ENCODE peak calls at places on chromosomes 1 and 21, in nine cellular contexts. G is suprapubic skin, A is cardiac muscle cell, J is ovary, P is mucosa of descending colon, R is heart right ventricle, I is psoas muscle, O is WERI-Rb-1, T is fibroblast of lung. F is an unnamed sample.

GRCh38 chr1:209046058-209046417 is 537.5 kb upstream of the CAMK1G start:
- DNase-seq in A (no peak), I (no peak), P (no peak), J (no peak), R (no peak), G (no peak), O (no peak), T (no peak), F (no peak)

GRCh38 chr1:169048043-169048442 is 58.4 kb upstream of the ATP1B1 start:
- DNase-seq in O (no peak), G (no peak), J (no peak), I (no peak), P (no peak), T (no peak), A (no peak), R (no peak), F (peak)

GRCh38 chr1:3042481-3042880 is 21.2 kb downstream of the ACTRT2 start:
- DNase-seq in P (no peak), J (no peak), R (no peak), I (no peak), G (peak), T (no peak), O (peak), A (no peak), F (no peak)

GRCh38 chr1:39410915-39411436 is 80.5 kb upstream of the BMP8A start:
- DNase-seq in T (peak), A (peak), O (peak), G (peak), J (peak), R (peak), I (peak), P (peak), F (peak)

GRCh38 chr1:87284456-87285240 is 44.0 kb upstream of the LMO4 start:
- DNase-seq in R (no peak), T (peak), I (no peak), P (no peak), O (no peak), J (no peak), A (no peak), G (no peak), F (no peak)

GRCh38 chr1:220915117-220915440 is 35.8 kb downstream of the HLX start:
- DNase-seq in T (no peak), A (no peak), O (no peak), R (no peak), P (no peak), I (no peak), J (no peak), G (no peak), F (no peak)

GRCh38 chr21:45152265-45152746 is 77.9 kb downstream of the ADARB1 start:
- DNase-seq in G (no peak), R (no peak), J (no peak), A (no peak), P (peak), I (no peak), T (peak), O (peak), F (no peak)

GRCh38 chr21:28790335-28790734 is 202.3 kb downstream of the LTN1 start:
- DNase-seq in P (no peak), R (no peak), T (no peak), G (no peak), I (no peak), J (no peak), A (no peak), O (no peak), F (no peak)

GRCh38 chr1:57492846-57493245 is 69.0 kb upstream of the DAB1 start:
- DNase-seq in T (no peak), O (peak), P (no peak), R (no peak), A (no peak), J (no peak), I (no peak), G (no peak), F (no peak)

GRCh38 chr1:55534565-55535091 is 319.5 kb upstream of the USP24 start:
- DNase-seq in A (no peak), J (no peak), G (no peak), R (no peak), T (no peak), P (no peak), I (no peak), O (no peak), F (no peak)

GRCh38 chr1:96863449-96863848 is 141.9 kb downstream of the PTBP2 start:
- DNase-seq in T (no peak), R (no peak), J (no peak), P (no peak), A (peak), O (no peak), G (no peak), I (no peak), F (no peak)

GRCh38 chr1:54978528-54979326 is 1.7 kb upstream of the TMEM61 start:
- DNase-seq in O (no peak), J (no peak), I (no peak), T (no peak), R (no peak), P (no peak), G (peak), A (no peak), F (no peak)

GRCh38 chr21:46146856-46147255 is 8.5 kb downstream of the FTCD start:
- DNase-seq in T (no peak), G (no peak), A (no peak), R (no peak), J (peak), I (no peak), O (no peak), P (peak), F (no peak)

GRCh38 chr21:35156293-35156976 is 107.3 kb upstream of the RUNX1 start:
- DNase-seq in G (no peak), J (no peak), A (no peak), P (no peak), T (no peak), O (no peak), I (no peak), R (no peak), F (no peak)

GRCh38 chr1:224067621-224068457 is 46.1 kb upstream of the FBXO28 start:
- DNase-seq in J (no peak), P (no peak), G (no peak), R (no peak), A (no peak), O (no peak), T (peak), I (no peak), F (peak)

GRCh38 chr1:152034654-152035405 is 2.0 kb downstream of the S100A11 start:
- DNase-seq in T (peak), A (peak), O (peak), I (no peak), R (peak), P (peak), G (no peak), J (no peak), F (peak)

GRCh38 chr1:220315070-220315839 is 43.0 kb upstream of the RAB3GAP2 start:
- DNase-seq in T (no peak), I (no peak), J (no peak), O (no peak), A (no peak), P (no peak), G (no peak), R (no peak), F (peak)

GRCh38 chr1:169689395-169689794 is 22.0 kb downstream of the SELL start:
- DNase-seq in G (no peak), O (peak), R (no peak), P (no peak), I (no peak), T (no peak), A (no peak), J (no peak), F (no peak)

GRCh38 chr1:156103521-156103947 is 11.0 kb upstream of the LMNA start:
- DNase-seq in I (peak), A (peak), O (no peak), J (peak), T (peak), P (peak), R (no peak), G (peak), F (peak)

GRCh38 chr1:168202941-168203654 is 22.7 kb upstream of the SFT2D2 start:
- DNase-seq in P (no peak), O (no peak), A (peak), G (no peak), T (peak), R (no peak), J (no peak), I (no peak), F (peak)

GRCh38 chr1:233376711-233377110 is 49.2 kb downstream of the MAP3K21 start:
- DNase-seq in R (no peak), J (no peak), O (no peak), A (no peak), P (no peak), I (no peak), G (no peak), T (no peak), F (no peak)

GRCh38 chr1:71828431-71829012 is 453.8 kb downstream of the NEGR1 start:
- DNase-seq in T (no peak), A (no peak), R (no peak), O (no peak), G (no peak), P (no peak), I (no peak), J (no peak), F (no peak)

GRCh38 chr1:119673171-119673940 is 25.3 kb upstream of the ZNF697 start:
- DNase-seq in R (no peak), T (peak), P (no peak), J (no peak), O (no peak), G (no peak), I (no peak), A (peak), F (peak)

GRCh38 chr1:204171751-204172178 is 5.6 kb upstream of the REN start:
- DNase-seq in O (no peak), R (no peak), T (peak), P (no peak), A (peak), G (no peak), I (no peak), J (no peak), F (peak)

GRCh38 chr21:42997053-42997452 is 22.7 kb downstream of the PKNOX1 start:
- DNase-seq in R (peak), G (no peak), J (peak), I (no peak), P (no peak), O (no peak), A (peak), T (peak), F (peak)

GRCh38 chr1:64471218-64471719 is 1.3 kb downstream of the CACHD1 start:
- DNase-seq in G (no peak), J (peak), T (peak), A (peak), R (peak), I (peak), O (peak), P (peak), F (peak)

GRCh38 chr1:12619396-12620141 is 1.6 kb upstream of the DHRS3 start:
- DNase-seq in O (peak), T (peak), P (peak), R (peak), I (peak), A (peak), G (peak), J (peak), F (peak)

GRCh38 chr1:64295566-64295965 is 92.1 kb downstream of the UBE2U start:
- DNase-seq in T (peak), A (no peak), J (no peak), R (no peak), G (no peak), I (no peak), P (no peak), O (no peak), F (no peak)

GRCh38 chr1:6273380-6273891 is 12.5 kb upstream of the GPR153 start:
- DNase-seq in T (peak), O (no peak), R (no peak), I (no peak), G (no peak), P (no peak), A (peak), J (no peak), F (peak)

GRCh38 chr1:230552880-230553279 is 89.4 kb upstream of the COG2 start:
- DNase-seq in R (no peak), O (no peak), P (no peak), A (no peak), J (no peak), G (no peak), I (no peak), T (no peak), F (no peak)
- H3K4me3 ChIP-seq in R (no peak), O (no peak), P (no peak), A (no peak), J (no peak), G (no peak), I (no peak), T (no peak), F (no peak)

DNA sequence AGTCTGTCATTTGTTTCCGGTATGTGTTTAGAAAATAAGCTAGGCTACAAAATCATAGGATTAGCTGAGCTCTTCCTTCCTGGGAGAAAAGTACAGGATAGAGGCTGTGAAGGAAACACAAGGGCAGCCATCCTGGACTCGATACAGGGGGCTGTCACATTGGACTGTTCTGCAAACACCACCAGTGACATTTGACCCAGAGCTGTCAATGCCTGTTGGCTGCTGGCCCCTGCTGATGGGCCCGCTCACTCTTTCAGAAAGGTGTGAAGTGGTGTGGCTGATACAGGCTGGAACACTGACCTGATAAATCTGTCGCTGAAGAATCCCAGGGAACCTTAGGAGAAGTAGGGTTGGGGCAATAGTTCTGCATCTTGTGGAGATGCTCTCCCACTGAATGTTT is 183.1 kb downstream of the RHOU start:
- DNase-seq in J (no peak), R (no peak), A (no peak), T (no peak), P (no peak), I (no peak), G (no peak), O (no peak), F (no peak)
- TF ChIP-seq CTCF in J (no peak), R (no peak), A (no peak), T (no peak), P (no peak), I (no peak), G (no peak), O (no peak), F (no peak)

GRCh38 chr1:109239580-109240068 is 9.7 kb upstream of the CELSR2 start:
- DNase-seq in R (no peak), T (peak), O (peak), P (no peak), G (peak), A (peak), I (no peak), J (no peak), F (peak)
- H3K4me3 ChIP-seq in R (no peak), T (no peak), O (no peak), P (no peak), G (no peak), A (no peak), I (no peak), J (no peak), F (peak)

GRCh38 chr1:53622531-53622930 is 116.4 kb downstream of the GLIS1 start:
- DNase-seq in P (no peak), I (no peak), A (no peak), O (no peak), G (peak), J (no peak), R (no peak), T (no peak), F (no peak)
- TF ChIP-seq CTCF in P (no peak), I (no peak), A (no peak), O (no peak), G (no peak), J (no peak), R (no peak), T (no peak), F (no peak)

GRCh38 chr1:9655836-9656235 is 4.3 kb downstream of the PIK3CD start:
- DNase-seq in R (no peak), G (no peak), O (no peak), P (no peak), A (no peak), T (no peak), I (no peak), J (no peak), F (no peak)

GRCh38 chr1:9655127-9655723 is 3.7 kb downstream of the PIK3CD start:
- DNase-seq in I (no peak), O (no peak), T (no peak), P (no peak), A (no peak), J (no peak), G (no peak), R (no peak), F (no peak)

GRCh38 chr1:9659328-9659727 is 7.8 kb downstream of the PIK3CD start:
- DNase-seq in T (peak), A (peak), I (no peak), O (no peak), P (no peak), G (no peak), R (no peak), J (no peak), F (peak)

GRCh38 chr1:9657521-9658032 is 6.0 kb downstream of the PIK3CD start:
- DNase-seq in G (no peak), T (no peak), O (no peak), J (no peak), A (no peak), R (no peak), I (no peak), P (no peak), F (no peak)

GRCh38 chr1:9658186-9658585 is 6.7 kb downstream of the PIK3CD start:
- DNase-seq in A (no peak), J (no peak), T (no peak), R (no peak), P (no peak), O (no peak), G (no peak), I (no peak), F (no peak)
- H3K4me3 ChIP-seq in A (no peak), J (no peak), T (no peak), R (no peak), P (no peak), O (no peak), G (no peak), I (no peak), F (no peak)